ENCODE peak calls at places on chromosomes 5 and 9, in six cellular contexts. Y is adipocyte, K is neural progenitor cell, Q is left ventricle myocardium inferior, P is Caco-2, H is kidney. N is an unnamed sample.

GRCh38 chr5:115419794-115420585 is 123.5 kb upstream of the CCDC112 start:
- DNase-seq in H (no peak), K (no peak), Q (no peak), P (no peak), Y (peak; percentile 82), N (peak; percentile 59)

GRCh38 chr9:6144947-6145346 is 70.7 kb upstream of the IL33 start:
- DNase-seq in H (no peak), K (no peak), Y (no peak), P (no peak), Q (no peak), N (no peak)

GRCh38 chr5:67032921-67033664 is 163.5 kb downstream of the CD180 start:
- DNase-seq in K (no peak), P (no peak), H (no peak), Q (no peak), Y (peak; percentile 85), N (no peak)

GRCh38 chr5:149839761-149840160 is 104.8 kb downstream of the PDE6A start:
- DNase-seq in K (no peak), H (no peak), P (no peak), Q (no peak), Y (no peak), N (no peak)

GRCh38 chr5:172156541-172156994 is 31.5 kb downstream of the STK10 start:
- DNase-seq in H (no peak), Y (no peak), K (no peak), Q (peak; percentile 68), P (no peak), N (no peak)

GRCh38 chr5:37889612-37890317 is 49.9 kb upstream of the GDNF start:
- DNase-seq in H (no peak), Y (peak; percentile 62), Q (no peak), K (no peak), P (no peak), N (no peak)

GRCh38 chr5:151208481-151208914 is 15.4 kb downstream of the CCDC69 start:
- DNase-seq in K (no peak), H (no peak), P (no peak), Y (no peak), Q (no peak), N (no peak)

GRCh38 chr5:159915913-159916840 is at the start of gene ADRA1B:
- DNase-seq in P (peak; percentile 71), K (peak; percentile 92), H (peak; percentile 92), Y (peak; percentile 90), Q (peak; percentile 79), N (peak; percentile 49)

GRCh38 chr5:147084702-147085101 is 150.1 kb upstream of the STK32A start:
- DNase-seq in Q (no peak), P (no peak), K (peak; percentile 84), H (no peak), Y (no peak), N (no peak)

GRCh38 chr5:120124031-120124430 is 340.1 kb upstream of the PRR16 start:
- DNase-seq in Y (no peak), Q (no peak), K (no peak), H (no peak), P (no peak), N (no peak)

GRCh38 chr5:131377785-131378325 is 114.0 kb downstream of the CDC42SE2 start:
- DNase-seq in P (no peak), H (no peak), Q (no peak), Y (peak; percentile 42), K (no peak), N (no peak)

GRCh38 chr5:178453224-178453623 is 137.0 kb downstream of the COL23A1 start:
- DNase-seq in P (no peak), H (no peak), Q (no peak), K (no peak), Y (peak; percentile 2), N (no peak)

GRCh38 chr9:97412628-97413382 is 909 bp downstream of the TDRD7 start:
- DNase-seq in H (no peak), Y (peak; percentile 14), Q (no peak), P (no peak), K (no peak), N (peak; percentile 36)

GRCh38 chr5:169350759-169351240 is 49.9 kb upstream of the SLIT3 start:
- DNase-seq in Q (no peak), P (no peak), K (no peak), Y (peak; percentile 99), H (peak; percentile 62), N (no peak)

GRCh38 chr5:73728493-73729273 is 102.7 kb downstream of the ARHGEF28 start:
- DNase-seq in P (no peak), Y (no peak), K (no peak), Q (no peak), H (no peak), N (no peak)

GRCh38 chr9:93517331-93517730 is 59.1 kb upstream of the PHF2 start:
- DNase-seq in P (no peak), Y (no peak), K (no peak), Q (no peak), H (no peak), N (no peak)

GRCh38 chr5:80592105-80592504 is 22.0 kb upstream of the ANKRD34B start:
- DNase-seq in Y (no peak), K (no peak), P (no peak), Q (no peak), H (no peak), N (no peak)

GRCh38 chr9:79224672-79225433 is 346.9 kb upstream of the TLE4 start:
- DNase-seq in K (no peak), Q (no peak), H (no peak), P (no peak), Y (peak; percentile 95), N (no peak)

GRCh38 chr5:59582746-59583145 is 310.8 kb downstream of the PDE4D start:
- DNase-seq in H (no peak), Y (no peak), Q (no peak), P (no peak), K (no peak), N (no peak)

GRCh38 chr5:87912419-87912818 is 356.2 kb downstream of the TMEM161B start:
- DNase-seq in Q (no peak), K (no peak), P (no peak), H (no peak), Y (no peak), N (no peak)

GRCh38 chr5:67118050-67118620 is 78.5 kb downstream of the CD180 start:
- DNase-seq in H (no peak), K (no peak), P (no peak), Y (no peak), Q (no peak), N (no peak)

GRCh38 chr5:44875661-44876250 is 67.0 kb downstream of the MRPS30 start:
- DNase-seq in P (no peak), Q (no peak), H (no peak), K (no peak), Y (no peak), N (no peak)

GRCh38 chr9:69470186-69470977 is 145.4 kb downstream of the ENTREP1 start:
- DNase-seq in Y (no peak), Q (no peak), H (no peak), K (no peak), P (peak; percentile 1), N (peak; percentile 98)

GRCh38 chr9:134353539-134353938 is 27.3 kb downstream of the RXRA start:
- DNase-seq in P (no peak), Q (peak; percentile 59), Y (no peak), H (no peak), K (no peak), N (no peak)

GRCh38 chr9:134350416-134350994 is 24.2 kb downstream of the RXRA start:
- DNase-seq in Y (no peak), Q (no peak), H (no peak), K (no peak), P (no peak), N (no peak)

GRCh38 chr9:134349941-134350340 is 23.7 kb downstream of the RXRA start:
- DNase-seq in Y (no peak), H (no peak), K (no peak), P (no peak), Q (no peak), N (no peak)

GRCh38 chr9:134352247-134352933 is 26.1 kb downstream of the RXRA start:
- DNase-seq in Q (no peak), K (no peak), P (no peak), H (no peak), Y (no peak), N (no peak)

DNA sequence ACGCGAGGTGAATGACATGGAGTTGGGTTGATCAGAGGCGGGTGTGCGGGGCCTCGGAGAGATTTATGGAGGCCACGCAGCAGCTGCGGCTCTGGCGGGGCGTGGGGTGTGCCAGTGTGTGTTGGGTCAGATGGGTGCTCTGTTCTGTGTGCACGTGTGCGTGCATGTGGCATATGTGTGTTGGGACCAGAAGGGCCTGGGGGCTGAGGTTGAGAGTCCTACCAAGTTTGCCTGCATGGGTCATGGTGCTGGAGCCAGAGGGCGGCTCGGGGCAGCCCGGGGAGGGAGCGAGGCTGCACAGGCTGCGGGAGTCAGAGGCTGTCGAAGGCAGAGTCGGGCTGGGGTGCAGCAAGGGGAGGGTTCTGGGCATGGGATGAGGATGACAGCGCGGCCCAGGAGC is 25.5 kb downstream of the RXRA start:
- DNase-seq in H (no peak), Y (no peak), P (no peak), K (no peak), Q (no peak), N (no peak)
- H3K4me1 ChIP-seq in H (peaks cover 9% of the 10 kb centered on the region), Y (peaks cover 25% of the 10 kb centered on the region), P (peaks cover 31% of the 10 kb centered on the region), K (peaks cover 22% of the 10 kb centered on the region), Q (peaks cover 100% of the 10 kb centered on the region), N (peaks cover 2% of the 10 kb centered on the region)

DNA sequence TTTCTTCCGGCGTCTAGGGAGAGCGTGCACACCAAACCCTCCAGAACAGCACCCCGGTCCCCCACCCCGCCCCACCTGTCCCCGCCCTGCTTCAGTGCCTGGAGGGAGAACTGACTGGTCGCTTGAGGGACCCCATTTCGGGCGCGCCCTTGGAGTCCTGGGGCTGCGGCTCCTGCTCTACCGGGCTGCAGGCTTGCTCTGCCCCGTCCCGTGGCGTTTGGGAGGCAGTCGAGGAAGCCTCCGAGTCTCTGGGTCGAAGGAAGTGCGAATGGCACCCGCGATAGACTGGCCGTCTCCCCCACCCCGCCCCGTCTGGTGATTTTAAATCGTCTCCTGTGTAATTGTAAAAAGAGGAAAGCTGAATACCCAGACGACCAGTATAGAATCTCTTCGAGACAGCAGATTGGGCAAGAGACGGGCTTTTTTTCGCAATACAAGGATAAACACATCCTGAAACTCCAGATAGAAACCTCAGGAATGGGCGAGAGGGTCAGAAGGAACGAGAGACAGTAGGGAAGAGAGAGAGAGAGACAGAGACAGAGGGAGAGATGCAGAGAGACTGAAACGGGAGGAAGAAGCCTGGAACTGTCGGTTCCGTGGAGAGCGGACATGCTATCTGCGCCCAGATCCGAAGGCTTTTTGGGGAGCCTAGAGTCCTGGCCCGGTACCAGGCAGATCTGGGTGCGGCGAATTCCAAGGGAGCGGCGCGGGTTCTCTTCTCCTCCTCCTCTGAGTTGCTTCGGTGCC is 9.9 kb downstream of the PRDM6 start:
- DNase-seq in K (peak; percentile 29), H (no peak), P (no peak), Y (no peak), Q (no peak), N (no peak)
- H3K4me3 ChIP-seq in K (peak overlapping the region; percentile 41), H (no peak overlapping the region), P (peak overlapping the region; percentile 40), Y (no peak overlapping the region), Q (peak overlapping the region; percentile 47), N (no peak overlapping the region)

GRCh38 chr5:14268738-14269137 is 125.6 kb downstream of the TRIO start:
- DNase-seq in H (no peak), Q (no peak), Y (peak; percentile 60), K (no peak), P (no peak), N (no peak)
- H3K4me1 ChIP-seq in H (peaks cover 20% of the 10 kb centered on the region), Q (peaks cover 86% of the 10 kb centered on the region), Y (peaks cover 81% of the 10 kb centered on the region), K (peaks cover 39% of the 10 kb centered on the region), P (peaks cover 59% of the 10 kb centered on the region), N (no peaks in the 10 kb centered on the region)

DNA sequence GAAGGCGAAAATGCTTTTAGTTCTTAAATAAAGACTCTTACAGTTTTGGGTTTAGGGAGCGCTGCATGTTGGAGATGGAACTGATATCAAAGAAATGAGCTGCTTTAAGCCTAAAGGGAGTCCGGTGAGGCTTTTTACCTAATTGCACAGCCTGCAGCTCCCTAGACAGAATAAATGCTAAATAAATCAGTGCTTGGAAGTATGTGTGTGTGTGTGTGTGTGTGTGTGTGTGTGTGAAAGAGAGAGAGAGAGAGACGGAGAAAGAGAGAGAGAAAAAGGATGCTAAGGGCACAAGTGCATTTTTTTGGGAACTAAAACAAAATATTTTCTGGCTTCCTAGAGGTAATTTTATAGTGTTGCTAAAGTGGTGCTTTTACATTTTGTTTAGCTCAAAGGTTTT is 88.4 kb downstream of the MTRR start:
- DNase-seq in Q (no peak), H (no peak), P (no peak), K (no peak), Y (no peak), N (no peak)
- H3K4me3 ChIP-seq in Q (no peak overlapping the region), H (no peak overlapping the region), P (no peak overlapping the region), K (no peak overlapping the region), Y (no peak overlapping the region), N (no peak overlapping the region)

N was measured in small intestine.